ENCODE peak calls at places on chromosomes 16 and 17, in four cellular contexts. F, P, D and R are unnamed samples.

GRCh38 chr17:4710693-4711634 is 532 bp downstream of the ARRB2 start:
- DNase-seq in F (no peak), P (peak), D (no peak), R (no peak)

GRCh38 chr17:29723283-29724047 is 100.8 kb upstream of the CORO6 start:
- DNase-seq in F (no peak), P (peak), D (no peak), R (no peak)

GRCh38 chr16:7503688-7504087 is 171.0 kb downstream of the RBFOX1 start:
- DNase-seq in F (no peak), P (no peak), D (no peak), R (no peak)

GRCh38 chr16:16063685-16064084 is 114.3 kb downstream of the ABCC1 start:
- DNase-seq in F (no peak), P (no peak), D (no peak), R (no peak)

GRCh38 chr16:5004311-5004710 is 29.4 kb downstream of the NAGPA start:
- DNase-seq in F (no peak), P (no peak), D (no peak), R (no peak)

GRCh38 chr17:62206550-62206949 is 141.5 kb upstream of the MED13 start:
- DNase-seq in F (no peak), P (no peak), D (no peak), R (no peak)

GRCh38 chr17:27421111-27421510 is 35.1 kb upstream of the KSR1 start:
- DNase-seq in F (no peak), P (no peak), D (no peak), R (no peak)

GRCh38 chr17:12078791-12079190 is 58.1 kb downstream of the MAP2K4 start:
- DNase-seq in F (no peak), P (no peak), D (peak), R (no peak)

GRCh38 chr16:80569440-80570105 is 28.8 kb downstream of the DYNLRB2 start:
- DNase-seq in F (no peak), P (no peak), D (peak), R (no peak)

GRCh38 chr16:49464877-49465504 is 91.4 kb downstream of the C16orf78 start:
- DNase-seq in F (no peak), P (peak), D (no peak), R (no peak)

GRCh38 chr17:80348551-80349436 is 66.2 kb upstream of the ENDOV start:
- DNase-seq in F (no peak), P (no peak), D (no peak), R (no peak)

GRCh38 chr16:71513302-71513701 is 12.9 kb upstream of the CHST4 start:
- DNase-seq in F (no peak), P (no peak), D (no peak), R (no peak)

GRCh38 chr17:56167491-56167890 is 14.2 kb downstream of the ANKFN1 start:
- DNase-seq in F (no peak), P (no peak), D (no peak), R (no peak)

GRCh38 chr17:56274491-56274890 is 121.2 kb downstream of the ANKFN1 start:
- DNase-seq in F (no peak), P (no peak), D (no peak), R (no peak)

GRCh38 chr16:383326-384020 is 1.7 kb upstream of the PGAP6 start:
- DNase-seq in F (no peak), P (peak), D (peak), R (no peak)

GRCh38 chr16:55297910-55298175 is 26.2 kb upstream of the IRX6 start:
- DNase-seq in F (no peak), P (no peak), D (peak), R (peak)

GRCh38 chr17:37488607-37489196 is 989 bp upstream of the DUSP14 start:
- DNase-seq in F (peak), P (peak), D (peak), R (peak)

GRCh38 chr17:73092518-73093135 is at the start of gene SLC39A11:
- DNase-seq in F (peak), P (peak), D (peak), R (no peak)

GRCh38 chr17:43018932-43019331 is 3.3 kb downstream of the VAT1 start:
- DNase-seq in F (no peak), P (no peak), D (no peak), R (no peak)

GRCh38 chr17:82241183-82241925 is 12.5 kb downstream of the SLC16A3 start:
- DNase-seq in F (no peak), P (no peak), D (no peak), R (peak)

GRCh38 chr17:82849076-82849945 is 9.5 kb upstream of the ZNF750 start:
- DNase-seq in F (no peak), P (peak), D (no peak), R (no peak)

GRCh38 chr16:78094166-78094565 is 5.3 kb upstream of the WWOX start:
- DNase-seq in F (no peak), P (no peak), D (no peak), R (no peak)

GRCh38 chr16:64892843-64893242 is 229.0 kb downstream of the CDH11 start:
- DNase-seq in F (no peak), P (no peak), D (peak), R (no peak)

GRCh38 chr17:29838961-29839360 is 91.1 kb downstream of the SSH2 start:
- DNase-seq in F (no peak), P (no peak), D (no peak), R (no peak)

GRCh38 chr16:89549007-89549700 is 11.3 kb upstream of the RPL13 start:
- DNase-seq in F (no peak), P (no peak), D (no peak), R (no peak)

GRCh38 chr17:28473542-28473941 is at the start of gene SLC13A2:
- DNase-seq in F (no peak), P (no peak), D (no peak), R (no peak)

GRCh38 chr16:64907844-64908243 is 214.0 kb downstream of the CDH11 start:
- DNase-seq in F (no peak), P (no peak), D (no peak), R (no peak)